ENCODE peak calls at places on chromosomes 2 and 18, in ten cellular contexts. A, C, G, F, E, N, M, U, V and J are unnamed samples.

GRCh38 chr2:69088471-69088870 is 75.5 kb downstream of the ANTXR1 start:
- DNase-seq in C (no peak), G (no peak), N (no peak), M (no peak), E (no peak), U (peak; percentile 79), A (no peak), F (no peak), V (no peak), J (no peak)

GRCh38 chr2:217110550-217110949 is 250.7 kb upstream of the TNP1 start:
- DNase-seq in G (no peak), A (no peak), M (no peak), E (no peak), N (no peak), F (no peak), U (no peak), V (no peak), C (no peak), J (no peak)

GRCh38 chr2:144583741-144584453 is 64.0 kb upstream of the ZEB2 start:
- DNase-seq in C (peak; percentile 90), E (no peak), U (peak; percentile 80), A (no peak), M (no peak), F (peak; percentile 22), N (no peak), G (peak; percentile 86), V (no peak), J (peak; percentile 76)

GRCh38 chr2:38095996-38096861 is 20.3 kb upstream of the CYP1B1 start:
- DNase-seq in G (peak; percentile 97), M (peak; percentile 74), C (peak; percentile 93), F (peak; percentile 79), A (peak; percentile 69), V (no peak), E (no peak), U (peak; percentile 97), N (no peak), J (peak; percentile 86)

GRCh38 chr2:2743164-2743571 is 412.1 kb upstream of the MYT1L start:
- DNase-seq in E (no peak), U (peak; percentile 1), C (peak; percentile 93), N (peak; percentile 30), M (peak; percentile 68), F (no peak), G (peak; percentile 91), A (peak; percentile 88), V (no peak), J (peak; percentile 74)

GRCh38 chr2:152861349-152861942 is 143.0 kb downstream of the ARL6IP6 start:
- DNase-seq in M (no peak), G (peak; percentile 47), U (peak; percentile 14), C (peak; percentile 24), N (no peak), A (no peak), F (no peak), V (peak; percentile 46), E (peak; percentile 27), J (no peak)

GRCh38 chr2:144011553-144011952 is 508.4 kb downstream of the ZEB2 start:
- DNase-seq in N (no peak), E (no peak), G (peak; percentile 72), F (no peak), U (no peak), C (peak; percentile 82), V (no peak), M (no peak), A (no peak), J (peak; percentile 44)

GRCh38 chr18:23825496-23825895 is 136.2 kb downstream of the LAMA3 start:
- DNase-seq in E (no peak), M (no peak), A (no peak), V (no peak), U (peak; percentile 69), F (no peak), G (no peak), C (no peak), N (no peak), J (no peak)

GRCh38 chr2:44200011-44200410 is 31.3 kb downstream of the PPM1B start:
- DNase-seq in E (no peak), F (no peak), U (no peak), C (peak; percentile 5), G (peak; percentile 9), V (no peak), N (no peak), A (no peak), M (no peak), J (peak; percentile 11)

GRCh38 chr2:215896921-215897320 is 116.4 kb downstream of the MREG start:
- DNase-seq in V (no peak), G (no peak), A (no peak), F (no peak), U (no peak), N (no peak), M (no peak), C (peak; percentile 37), E (no peak), J (no peak)

GRCh38 chr2:109230980-109231420 is 102.0 kb downstream of the SH3RF3 start:
- DNase-seq in V (no peak), N (peak; percentile 56), U (peak; percentile 27), G (no peak), M (no peak), C (no peak), A (peak; percentile 82), E (no peak), F (no peak), J (no peak)

GRCh38 chr18:25176516-25177042 is 175.4 kb downstream of the ZNF521 start:
- DNase-seq in U (no peak), C (no peak), F (no peak), N (no peak), E (no peak), A (no peak), M (no peak), V (no peak), G (no peak), J (no peak)
- TF ChIP-seq CTCF in U (no peak), C (no peak), F (no peak), N (no peak), E (no peak), A (no peak), M (no peak), V (no peak), G (no peak), J (no peak)

GRCh38 chr2:30475542-30475941 is 28.5 kb downstream of the LCLAT1 start:
- DNase-seq in F (no peak), U (no peak), E (no peak), V (no peak), M (no peak), G (no peak), A (no peak), C (no peak), N (no peak), J (no peak)
- TF ChIP-seq CTCF in F (peak; percentile 31), U (peak; percentile 49), E (no peak), V (no peak), M (peak; percentile 39), G (no peak), A (no peak), C (no peak), N (no peak), J (peak; percentile 26)

DNA sequence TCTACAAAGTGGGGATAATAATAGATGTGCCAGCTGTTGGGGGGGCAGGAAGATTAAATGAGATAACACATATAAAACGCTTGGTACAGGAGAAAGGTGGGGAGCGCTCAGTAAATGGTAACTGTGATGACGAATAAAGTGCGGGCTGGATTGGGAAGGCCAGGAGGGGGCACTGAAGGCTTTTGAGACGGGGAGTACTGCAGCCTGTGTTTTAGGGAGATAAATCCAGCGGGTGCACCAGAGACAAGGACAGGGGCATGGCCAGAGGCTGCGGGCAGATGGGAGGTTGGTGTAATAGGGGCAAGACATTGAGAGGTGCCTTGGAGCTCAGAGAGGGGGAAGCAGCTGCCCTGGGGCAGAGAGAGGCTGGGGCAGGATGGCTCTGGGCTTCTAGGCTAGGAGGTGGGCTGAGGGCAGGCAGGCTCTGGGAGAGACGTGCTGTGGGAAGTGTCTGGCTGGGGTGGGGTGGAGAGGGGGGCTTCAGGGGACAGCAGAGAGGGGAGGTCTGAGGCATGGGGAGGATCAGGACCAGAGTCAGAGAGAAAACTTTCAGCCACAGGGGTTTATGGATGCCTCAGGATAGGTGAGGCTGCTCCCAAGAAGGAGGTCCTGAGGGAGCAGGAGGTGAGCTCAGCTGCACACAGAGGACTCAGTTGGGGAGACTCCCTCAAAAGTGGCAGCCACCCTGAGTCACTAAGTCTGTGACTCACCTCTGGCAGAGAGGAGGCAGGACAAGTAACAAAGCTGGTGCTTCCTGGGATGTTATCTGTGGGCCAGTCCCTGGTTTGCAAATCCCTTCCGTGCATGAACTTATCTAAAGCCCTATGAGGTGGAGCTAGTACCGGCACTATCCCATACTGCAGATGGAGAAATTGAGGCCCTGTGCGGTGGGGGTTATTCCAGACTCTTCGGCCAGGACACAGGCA is 18.9 kb downstream of the TEX44 start:
- DNase-seq in V (peak; percentile 84), C (peak; percentile 94), F (no peak), U (peak; percentile 25), N (no peak), M (no peak), G (peak; percentile 95), E (peak; percentile 65), A (no peak), J (peak; percentile 93)
- TF ChIP-seq CTCF in V (peak; percentile 47), C (no peak), F (peak; percentile 29), U (peak; percentile 39), N (no peak), M (peak; percentile 46), G (no peak), E (no peak), A (no peak), J (peak; percentile 51)

GRCh38 chr2:1588994-1589611 is 155.2 kb downstream of the PXDN start:
- DNase-seq in A (peak; percentile 37), U (peak; percentile 54), G (no peak), M (no peak), V (no peak), C (no peak), F (no peak), N (no peak), E (no peak), J (no peak)
- TF ChIP-seq CTCF in A (no peak), U (peak; percentile 0), G (no peak), M (no peak), V (no peak), C (no peak), F (no peak), N (no peak), E (no peak), J (peak; percentile 31)

DNA sequence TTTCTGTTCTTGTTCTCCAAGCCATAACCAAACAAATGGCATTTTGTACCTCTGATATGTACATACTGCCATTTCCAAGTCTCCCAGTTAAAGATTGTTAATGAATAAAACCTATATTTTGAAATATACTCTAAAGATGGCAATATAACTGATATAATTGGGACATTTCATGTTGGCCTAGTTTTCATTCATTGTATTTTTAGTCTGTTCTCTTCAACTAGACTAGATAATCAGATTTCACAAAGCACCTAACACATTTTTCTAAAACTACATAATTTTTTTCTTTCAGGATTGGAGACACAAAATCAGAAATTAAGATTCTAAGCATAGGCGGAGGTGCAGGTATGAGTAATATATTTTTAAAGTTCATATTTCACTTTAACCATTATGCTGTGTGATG is 5.6 kb downstream of the HNMT start:
- DNase-seq in G (no peak), F (no peak), A (no peak), M (no peak), U (no peak), N (no peak), C (no peak), V (no peak), E (no peak), J (no peak)
- TF ChIP-seq CTCF in G (no peak), F (no peak), A (no peak), M (no peak), U (no peak), N (no peak), C (no peak), V (no peak), E (no peak), J (no peak)

DNA sequence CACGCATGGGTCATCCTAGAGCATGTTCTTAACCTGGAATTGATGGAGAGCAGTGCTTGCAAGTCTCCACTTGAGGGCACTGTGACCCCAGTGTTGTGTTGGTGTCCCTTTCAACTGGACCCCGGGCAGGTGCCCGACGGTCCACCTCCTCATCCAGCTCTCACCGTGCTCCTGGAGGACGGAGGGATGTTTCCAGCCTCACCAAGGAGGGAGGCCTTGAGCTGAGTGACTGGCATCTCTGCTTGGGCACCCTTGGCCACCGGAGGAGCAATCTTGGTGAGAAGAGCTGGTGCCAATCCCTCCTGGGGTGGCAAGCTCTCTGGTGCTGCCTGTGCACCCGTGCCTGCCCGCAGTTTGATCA is 45.4 kb upstream of the ASB18 start:
- DNase-seq in G (peak; percentile 43), F (no peak), A (no peak), C (peak; percentile 34), V (no peak), E (no peak), U (no peak), M (no peak), N (no peak), J (no peak)
- TF ChIP-seq CTCF in G (peak; percentile 56), F (peak; percentile 33), A (peak; percentile 44), C (peak; percentile 73), V (peak; percentile 69), E (peak; percentile 12), U (peak; percentile 47), M (peak; percentile 69), N (no peak), J (peak; percentile 59)